ENCODE peak calls at places on chromosomes 3 and 15, in seven cellular contexts. One of them, this sample, is unnamed.

GRCh38 chr3:61807865-61808276 is 246.5 kb downstream of the PTPRG start:
- DNase-seq in A673: no peak
- DNase-seq in IMR-90: peak; percentile 60
- DNase-seq in AG04450: no peak
- DNase-seq in B cell: no peak
- DNase-seq in fibroblast of pulmonary artery: peak; percentile 47
- DNase-seq in GM13977: no peak
- DNase-seq in this sample: no peak

GRCh38 chr3:10449436-10449835 is 56.0 kb downstream of the ATP2B2 start:
- DNase-seq in A673: no peak
- DNase-seq in IMR-90: no peak
- DNase-seq in AG04450: no peak
- DNase-seq in B cell: no peak
- DNase-seq in fibroblast of pulmonary artery: no peak
- DNase-seq in GM13977: no peak
- DNase-seq in this sample: no peak

GRCh38 chr3:76011121-76011520 is 225.8 kb upstream of the ZNF717 start:
- DNase-seq in A673: no peak
- DNase-seq in IMR-90: no peak
- DNase-seq in AG04450: no peak
- DNase-seq in B cell: no peak
- DNase-seq in fibroblast of pulmonary artery: no peak
- DNase-seq in GM13977: no peak
- DNase-seq in this sample: no peak

GRCh38 chr3:71247221-71247947 is 336.1 kb downstream of the FOXP1 start:
- DNase-seq in A673: peak; percentile 44
- DNase-seq in IMR-90: peak; percentile 67
- DNase-seq in AG04450: no peak
- DNase-seq in B cell: no peak
- DNase-seq in fibroblast of pulmonary artery: peak; percentile 37
- DNase-seq in GM13977: no peak
- DNase-seq in this sample: peak; percentile 23

GRCh38 chr15:49134683-49135341 is 20.6 kb downstream of the COPS2 start:
- DNase-seq in A673: no peak
- DNase-seq in IMR-90: peak; percentile 59
- DNase-seq in AG04450: no peak
- DNase-seq in B cell: no peak
- DNase-seq in fibroblast of pulmonary artery: peak; percentile 75
- DNase-seq in GM13977: no peak
- DNase-seq in this sample: no peak

GRCh38 chr15:61049934-61050333 is 179.2 kb downstream of the RORA start:
- DNase-seq in A673: no peak
- DNase-seq in IMR-90: peak; percentile 91
- DNase-seq in AG04450: peak; percentile 52
- DNase-seq in B cell: no peak
- DNase-seq in fibroblast of pulmonary artery: peak; percentile 28
- DNase-seq in GM13977: no peak
- DNase-seq in this sample: no peak

GRCh38 chr3:81643721-81644120 is 117.7 kb downstream of the GBE1 start:
- DNase-seq in A673: peak; percentile 58
- DNase-seq in IMR-90: peak; percentile 45
- DNase-seq in AG04450: no peak
- DNase-seq in B cell: no peak
- DNase-seq in fibroblast of pulmonary artery: peak; percentile 59
- DNase-seq in GM13977: no peak
- DNase-seq in this sample: no peak

GRCh38 chr15:67021455-67021854 is 43.9 kb upstream of the SMAD3 start:
- DNase-seq in A673: no peak
- DNase-seq in IMR-90: no peak
- DNase-seq in AG04450: no peak
- DNase-seq in B cell: no peak
- DNase-seq in fibroblast of pulmonary artery: no peak
- DNase-seq in GM13977: no peak
- DNase-seq in this sample: no peak

GRCh38 chr3:62065985-62066693 is 307.2 kb downstream of the FEZF2 start:
- DNase-seq in A673: no peak
- DNase-seq in IMR-90: peak; percentile 10
- DNase-seq in AG04450: no peak
- DNase-seq in B cell: no peak
- DNase-seq in fibroblast of pulmonary artery: no peak
- DNase-seq in GM13977: no peak
- DNase-seq in this sample: no peak

GRCh38 chr3:126452213-126452612 is 23.5 kb downstream of the ZXDC start:
- DNase-seq in A673: no peak
- DNase-seq in IMR-90: no peak
- DNase-seq in AG04450: no peak
- DNase-seq in B cell: no peak
- DNase-seq in fibroblast of pulmonary artery: no peak
- DNase-seq in GM13977: no peak
- DNase-seq in this sample: no peak

GRCh38 chr15:75367406-75367912 is 948 bp downstream of the MAN2C1 start:
- DNase-seq in A673: no peak
- DNase-seq in IMR-90: no peak
- DNase-seq in AG04450: no peak
- DNase-seq in B cell: no peak
- DNase-seq in fibroblast of pulmonary artery: no peak
- DNase-seq in GM13977: no peak
- DNase-seq in this sample: no peak
- TF ChIP-seq CTCF in A673: no peak
- TF ChIP-seq CTCF in IMR-90: no peak
- TF ChIP-seq CTCF in AG04450: no peak
- TF ChIP-seq CTCF in B cell: no peak
- TF ChIP-seq CTCF in fibroblast of pulmonary artery: no peak
- TF ChIP-seq CTCF in GM13977: peak; percentile 15
- TF ChIP-seq CTCF in this sample: no peak

GRCh38 chr15:78438595-78439285 is 724 bp downstream of the IREB2 start:
- DNase-seq in A673: peak; percentile 44
- DNase-seq in IMR-90: no peak
- DNase-seq in AG04450: no peak
- DNase-seq in B cell: peak; percentile 16
- DNase-seq in fibroblast of pulmonary artery: peak; percentile 19
- DNase-seq in GM13977: no peak
- DNase-seq in this sample: peak; percentile 61
- TF ChIP-seq CTCF in A673: peak; percentile 35
- TF ChIP-seq CTCF in IMR-90: peak; percentile 28
- TF ChIP-seq CTCF in AG04450: peak; percentile 51
- TF ChIP-seq CTCF in B cell: no peak
- TF ChIP-seq CTCF in fibroblast of pulmonary artery: peak; percentile 34
- TF ChIP-seq CTCF in GM13977: no peak
- TF ChIP-seq CTCF in this sample: no peak

GRCh38 chr15:65468229-65468628 is 45.5 kb upstream of the IGDCC4 start:
- DNase-seq in A673: no peak
- DNase-seq in IMR-90: no peak
- DNase-seq in AG04450: no peak
- DNase-seq in B cell: no peak
- DNase-seq in fibroblast of pulmonary artery: no peak
- DNase-seq in GM13977: no peak
- DNase-seq in this sample: no peak

GRCh38 chr15:65466901-65467300 is 44.2 kb upstream of the IGDCC4 start:
- DNase-seq in A673: no peak
- DNase-seq in IMR-90: peak; percentile 66
- DNase-seq in AG04450: no peak
- DNase-seq in B cell: no peak
- DNase-seq in fibroblast of pulmonary artery: no peak
- DNase-seq in GM13977: no peak
- DNase-seq in this sample: no peak

GRCh38 chr15:65470866-65471265 is 46.6 kb downstream of the DPP8 start:
- DNase-seq in A673: no peak
- DNase-seq in IMR-90: peak; percentile 15
- DNase-seq in AG04450: no peak
- DNase-seq in B cell: no peak
- DNase-seq in fibroblast of pulmonary artery: no peak
- DNase-seq in GM13977: no peak
- DNase-seq in this sample: no peak
- TF ChIP-seq CTCF in A673: no peak
- TF ChIP-seq CTCF in IMR-90: no peak
- TF ChIP-seq CTCF in AG04450: no peak
- TF ChIP-seq CTCF in B cell: no peak
- TF ChIP-seq CTCF in fibroblast of pulmonary artery: no peak
- TF ChIP-seq CTCF in GM13977: no peak
- TF ChIP-seq CTCF in this sample: no peak

DNA sequence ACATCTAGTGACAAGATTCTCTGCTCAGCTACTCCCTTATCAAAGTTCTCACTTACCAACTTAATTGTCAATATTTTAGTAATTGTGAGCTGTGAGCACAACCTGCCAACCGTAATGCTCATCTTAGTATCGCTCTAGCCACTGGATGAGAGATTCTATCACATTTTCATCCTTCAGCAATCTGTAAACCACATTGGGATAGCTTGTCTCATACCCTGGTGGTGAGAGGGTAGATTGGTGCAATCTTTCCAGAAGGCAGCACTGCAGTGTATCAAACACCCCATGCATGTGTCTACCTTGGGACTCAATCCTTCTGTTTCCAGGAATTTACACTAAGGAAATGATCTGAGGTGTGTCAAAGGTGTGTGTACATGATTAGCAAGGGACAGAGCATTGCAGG is 18.9 kb upstream of the ATP8B4 start:
- DNase-seq in A673: no peak
- DNase-seq in IMR-90: peak; percentile 27
- DNase-seq in AG04450: no peak
- DNase-seq in B cell: no peak
- DNase-seq in fibroblast of pulmonary artery: no peak
- DNase-seq in GM13977: no peak
- DNase-seq in this sample: no peak
- TF ChIP-seq CTCF in A673: no peak
- TF ChIP-seq CTCF in IMR-90: peak; percentile 26
- TF ChIP-seq CTCF in AG04450: peak; percentile 26
- TF ChIP-seq CTCF in B cell: no peak
- TF ChIP-seq CTCF in fibroblast of pulmonary artery: no peak
- TF ChIP-seq CTCF in GM13977: no peak
- TF ChIP-seq CTCF in this sample: no peak